ENCODE peak calls at places on chromosomes 2 and 18, in six cellular contexts. K is kidney epithelial cell; A is fibroblast of lung; I is AG09309; Y is heart right ventricle; W is CD8-positive, alpha-beta T cell. B is an unnamed sample.

GRCh38 chr2:41922177-41922576 is 125.6 kb upstream of the PKDCC start:
- DNase-seq in K (no peak), A (peak; percentile 17), I (no peak), Y (no peak), W (no peak), B (no peak)

GRCh38 chr2:119156105-119156890 is 2.3 kb downstream of the C1QL2 start:
- DNase-seq in K (no peak), A (no peak), I (no peak), Y (no peak), W (no peak), B (no peak)

GRCh38 chr2:224155896-224156295 is 116.8 kb upstream of the SERPINE2 start:
- DNase-seq in K (no peak), A (peak; percentile 72), I (no peak), Y (no peak), W (no peak), B (no peak)

GRCh38 chr18:79477711-79478483 is 82.2 kb downstream of the NFATC1 start:
- DNase-seq in K (no peak), A (no peak), I (no peak), Y (no peak), W (no peak), B (no peak)

GRCh38 chr18:49817947-49818346 is 4.6 kb upstream of the ACAA2 start:
- DNase-seq in K (no peak), A (no peak), I (no peak), Y (no peak), W (no peak), B (no peak)

GRCh38 chr18:5104246-5104645 is 92.8 kb downstream of the AKAIN1 start:
- DNase-seq in K (no peak), A (no peak), I (no peak), Y (no peak), W (no peak), B (no peak)

GRCh38 chr2:186950694-186951093 is 101.7 kb upstream of the ZSWIM2 start:
- DNase-seq in K (peak; percentile 5), A (peak; percentile 69), I (peak; percentile 3), Y (no peak), W (no peak), B (no peak)

GRCh38 chr2:17643031-17643615 is 102.6 kb downstream of the VSNL1 start:
- DNase-seq in K (peak; percentile 95), A (peak; percentile 99), I (peak; percentile 90), Y (no peak), W (no peak), B (peak; percentile 88)

GRCh38 chr2:153059338-153060052 is 341.1 kb downstream of the ARL6IP6 start:
- DNase-seq in K (peak; percentile 86), A (peak; percentile 71), I (no peak), Y (no peak), W (no peak), B (no peak)

GRCh38 chr18:78071146-78071710 is 821.6 kb downstream of the GALR1 start:
- DNase-seq in K (no peak), A (no peak), I (no peak), Y (no peak), W (no peak), B (no peak)

GRCh38 chr18:78074400-78075020 is 824.9 kb downstream of the GALR1 start:
- DNase-seq in K (no peak), A (no peak), I (no peak), Y (no peak), W (no peak), B (no peak)

GRCh38 chr18:78069784-78070664 is 820.4 kb downstream of the GALR1 start:
- DNase-seq in K (no peak), A (no peak), I (no peak), Y (no peak), W (no peak), B (no peak)

DNA sequence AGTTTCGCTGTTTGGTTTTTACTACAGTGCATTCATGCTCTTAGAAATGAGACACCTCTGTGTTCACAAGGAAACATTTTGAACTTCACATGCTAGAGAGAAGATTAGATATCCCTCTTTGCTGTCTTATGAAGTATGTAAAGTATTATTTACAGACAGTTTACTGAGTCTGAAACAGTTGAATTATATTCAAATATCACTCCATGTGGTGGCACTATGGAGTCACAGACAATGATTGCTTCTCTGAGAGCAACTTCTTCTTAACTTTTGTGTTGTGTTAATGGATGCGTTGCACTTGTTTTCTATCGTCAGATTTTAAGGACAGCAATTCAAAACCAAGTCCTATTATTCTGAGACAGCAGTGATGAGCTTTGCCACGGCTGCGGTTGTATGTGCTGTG is 823.6 kb downstream of the GALR1 start:
- DNase-seq in K (no peak), A (no peak), I (no peak), Y (no peak), W (no peak), B (no peak)
- TF ChIP-seq CTCF in K (no peak), A (no peak), I (no peak), Y (no peak), W (no peak), B (no peak)

GRCh38 chr2:129877795-129878775 is 101.4 kb upstream of the RAB6C start:
- DNase-seq in K (peak; percentile 34), A (peak; percentile 57), I (no peak), Y (no peak), W (no peak), B (no peak)
- H3K4me3 ChIP-seq in K (peak overlapping the region; percentile 12), A (no peak overlapping the region), I (no peak overlapping the region), Y (peak overlapping the region; percentile 62), W (peak overlapping the region; percentile 28), B (peak overlapping the region; percentile 52)

GRCh38 chr18:61892683-61893303 is at the start of gene RNF152:
- DNase-seq in K (no peak), A (peak; percentile 23), I (no peak), Y (peak; percentile 33), W (no peak), B (no peak)
- TF ChIP-seq CTCF in K (no peak), A (peak; percentile 27), I (no peak), Y (no peak), W (no peak), B (peak; percentile 28)

DNA sequence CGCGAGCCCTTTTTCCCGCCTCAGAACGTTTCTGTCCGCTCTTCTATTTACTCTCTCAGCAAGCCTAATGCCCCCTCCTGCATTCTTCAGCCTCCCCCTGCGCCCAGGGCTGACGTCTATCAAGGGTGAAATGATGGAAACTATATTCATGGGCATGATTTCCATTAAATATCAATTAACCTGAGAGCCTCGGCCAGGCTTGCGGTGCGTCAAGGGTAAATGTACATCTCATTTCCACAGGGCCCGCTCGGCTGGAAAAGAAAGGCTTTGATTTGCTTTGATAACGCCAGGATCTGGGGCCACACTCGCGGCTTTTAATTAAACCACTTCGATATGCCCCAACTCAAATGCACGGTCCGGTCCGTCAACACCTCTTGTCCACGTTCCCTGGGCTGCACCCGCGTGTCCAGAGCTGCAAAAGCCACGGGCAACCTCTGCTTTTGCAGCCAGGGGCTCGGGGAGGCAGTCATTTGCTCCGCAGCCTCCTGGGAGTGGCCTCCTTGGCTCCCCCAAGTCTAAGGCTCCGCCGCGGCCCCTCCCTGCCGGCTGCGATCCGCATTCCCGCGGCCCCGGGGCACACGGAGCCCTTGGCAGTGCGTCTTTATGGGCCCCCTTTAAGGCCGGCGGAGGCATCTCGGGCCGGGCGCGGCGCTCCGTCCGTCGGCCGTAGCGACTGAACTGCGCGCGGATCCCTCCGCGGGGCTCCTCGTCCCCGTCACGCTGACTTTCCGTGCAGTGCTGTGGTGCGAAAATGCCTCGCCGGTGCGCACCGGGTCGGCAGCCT is at the start of gene HOXD8:
- DNase-seq in K (no peak), A (peak; percentile 56), I (no peak), Y (peak; percentile 43), W (no peak), B (peak; percentile 49)
- H3K4me3 ChIP-seq in K (peak within 1 kb of the TSS; percentile 67), A (no peak within 1 kb of the TSS), I (peak within 1 kb of the TSS; percentile 58), Y (peak within 1 kb of the TSS; percentile 36), W (no peak within 1 kb of the TSS), B (peak within 1 kb of the TSS; percentile 62)

DNA sequence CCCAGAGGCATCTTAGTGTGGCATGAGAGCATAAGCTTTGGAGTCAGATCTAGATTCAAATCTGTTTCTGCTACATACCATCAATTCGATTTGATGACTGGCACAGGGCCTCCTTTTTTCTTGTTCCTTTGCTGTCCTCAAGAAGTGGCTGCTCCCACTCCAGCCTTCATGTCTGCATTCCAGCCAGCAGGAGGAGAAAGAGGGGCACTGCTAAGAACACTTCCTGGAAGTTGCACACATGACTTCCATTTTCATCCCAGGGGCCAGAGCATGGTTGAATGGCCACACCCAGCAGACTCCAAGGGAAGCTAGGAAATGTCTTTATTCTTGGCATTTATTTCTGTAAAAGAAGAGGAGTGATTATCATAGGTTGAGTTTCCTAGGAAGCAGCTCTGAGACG is 50.4 kb downstream of the EML6 start:
- DNase-seq in K (no peak), A (peak; percentile 6), I (no peak), Y (no peak), W (no peak), B (no peak)
- TF ChIP-seq CTCF in K (peak; percentile 34), A (peak; percentile 29), I (peak; percentile 24), Y (no peak), W (no peak), B (no peak)

B was measured in AG04449.